ENCODE peak calls at places on chromosomes 1 and 21, in six cellular contexts. O is suprapubic skin, B is transverse colon, J is endodermal cell, C is uterus, S is ovary. E is an unnamed sample.

GRCh38 chr1:184462170-184462569 is 75.3 kb downstream of the C1orf21 start:
- DNase-seq in O (no peak), B (no peak), J (no peak), C (no peak), S (no peak), E (no peak)

GRCh38 chr1:94986783-94987182 is 59.9 kb upstream of the CNN3 start:
- DNase-seq in O (no peak), B (no peak), J (no peak), C (no peak), S (no peak), E (no peak)

GRCh38 chr1:248872752-248873408 is 14.0 kb upstream of the ZNF692 start:
- DNase-seq in O (no peak), B (peak; percentile 66), J (peak; percentile 93), C (peak; percentile 70), S (peak; percentile 63), E (no peak)

GRCh38 chr21:39006653-39007417 is 176.4 kb downstream of the PSMG1 start:
- DNase-seq in O (no peak), B (peak; percentile 65), J (no peak), C (peak; percentile 73), S (peak; percentile 76), E (no peak)

GRCh38 chr1:70207492-70207891 is 2.1 kb upstream of the LRRC40 start:
- DNase-seq in O (no peak), B (no peak), J (no peak), C (no peak), S (no peak), E (no peak)

GRCh38 chr21:44946254-44947041 is 6.6 kb downstream of the SLX9 start:
- DNase-seq in O (peak; percentile 72), B (no peak), J (no peak), C (no peak), S (no peak), E (no peak)

GRCh38 chr1:53657891-53658396 is 81.0 kb downstream of the GLIS1 start:
- DNase-seq in O (no peak), B (no peak), J (no peak), C (no peak), S (no peak), E (no peak)

GRCh38 chr1:76830373-76830772 is 36.9 kb upstream of the ST6GALNAC5 start:
- DNase-seq in O (no peak), B (no peak), J (no peak), C (no peak), S (no peak), E (no peak)

GRCh38 chr1:16212251-16212961 is at the start of gene ARHGEF19:
- DNase-seq in O (no peak), B (peak; percentile 50), J (peak; percentile 91), C (no peak), S (no peak), E (no peak)

GRCh38 chr1:46517010-46517600 is 27.5 kb downstream of the DMBX1 start:
- DNase-seq in O (no peak), B (peak; percentile 82), J (peak; percentile 97), C (no peak), S (no peak), E (no peak)

GRCh38 chr1:26337206-26337535 is 16.8 kb downstream of the CRYBG2 start:
- DNase-seq in O (no peak), B (no peak), J (peak; percentile 49), C (no peak), S (no peak), E (no peak)

GRCh38 chr21:36337099-36337509 is 17.1 kb downstream of the MORC3 start:
- DNase-seq in O (no peak), B (no peak), J (no peak), C (no peak), S (no peak), E (no peak)

GRCh38 chr1:56189946-56190920 is 389.1 kb downstream of the PLPP3 start:
- DNase-seq in O (no peak), B (no peak), J (peak; percentile 68), C (no peak), S (no peak), E (no peak)

GRCh38 chr1:31063636-31064035 is 1.9 kb downstream of the PUM1 start:
- DNase-seq in O (no peak), B (no peak), J (no peak), C (no peak), S (no peak), E (no peak)

GRCh38 chr21:40386301-40386911 is 460.6 kb downstream of the DSCAM start:
- DNase-seq in O (no peak), B (peak; percentile 34), J (peak; percentile 85), C (no peak), S (no peak), E (no peak)

GRCh38 chr1:208084764-208085163 is 159.4 kb downstream of the PLXNA2 start:
- DNase-seq in O (no peak), B (no peak), J (no peak), C (no peak), S (no peak), E (no peak)

GRCh38 chr1:211469938-211470529 is 21.9 kb downstream of the RD3 start:
- DNase-seq in O (peak; percentile 88), B (peak; percentile 88), J (peak; percentile 98), C (peak; percentile 77), S (peak; percentile 70), E (peak; percentile 22)

GRCh38 chr1:248810727-248811513 is 14.8 kb downstream of the SH3BP5L start:
- DNase-seq in O (peak; percentile 74), B (no peak), J (no peak), C (no peak), S (no peak), E (no peak)

GRCh38 chr1:25246600-25247023 is 642 bp downstream of the RSRP1 start:
- DNase-seq in O (no peak), B (peak; percentile 37), J (peak; percentile 73), C (no peak), S (peak; percentile 55), E (no peak)

GRCh38 chr1:180195401-180195800 is 34.7 kb upstream of the LHX4 start:
- DNase-seq in O (no peak), B (no peak), J (no peak), C (no peak), S (no peak), E (no peak)

GRCh38 chr1:46508760-46509159 is 19.1 kb downstream of the DMBX1 start:
- DNase-seq in O (no peak), B (no peak), J (peak; percentile 49), C (no peak), S (no peak), E (no peak)

GRCh38 chr21:33428669-33429068 is 25.5 kb downstream of the IFNGR2 start:
- DNase-seq in O (no peak), B (no peak), J (no peak), C (no peak), S (no peak), E (no peak)

GRCh38 chr21:46183910-46184624 is at the start of gene SPATC1L:
- DNase-seq in O (peak; percentile 86), B (peak; percentile 66), J (peak; percentile 84), C (peak; percentile 69), S (peak; percentile 79), E (peak; percentile 61)

GRCh38 chr21:34126691-34127090 is 53.3 kb downstream of the MRPS6 start:
- DNase-seq in O (no peak), B (no peak), J (no peak), C (no peak), S (no peak), E (no peak)

GRCh38 chr1:54815086-54815876 is 14.2 kb upstream of the TTC22 start:
- DNase-seq in O (peak; percentile 72), B (no peak), J (no peak), C (no peak), S (no peak), E (no peak)

GRCh38 chr1:205444931-205445652 is 10.8 kb downstream of the BLACAT1 start:
- DNase-seq in O (no peak), B (peak; percentile 35), J (peak; percentile 95), C (peak; percentile 51), S (peak; percentile 75), E (no peak)

GRCh38 chr21:42289926-42290325 is 25.3 kb downstream of the TFF3 start:
- DNase-seq in O (no peak), B (peak; percentile 40), J (no peak), C (peak; percentile 24), S (no peak), E (no peak)

GRCh38 chr1:180217021-180217420 is 13.0 kb upstream of the LHX4 start:
- DNase-seq in O (peak; percentile 69), B (no peak), J (no peak), C (no peak), S (no peak), E (no peak)

GRCh38 chr21:21001591-21002100 is 3.4 kb downstream of the NCAM2 start:
- DNase-seq in O (no peak), B (no peak), J (no peak), C (no peak), S (no peak), E (no peak)
- H3K27ac ChIP-seq in O (no peak overlapping the region), B (no peak overlapping the region), J (no peak overlapping the region), C (no peak overlapping the region), S (no peak overlapping the region), E (no peak overlapping the region)

GRCh38 chr21:30590297-30590696 is at the start of gene KRTAP22-2:
- DNase-seq in O (no peak), B (no peak), J (no peak), C (no peak), S (no peak), E (no peak)
- H3K9me3 ChIP-seq in O (no peaks in the 10 kb centered on the region), B (no peaks in the 10 kb centered on the region), J (no peaks in the 10 kb centered on the region), C (no peaks in the 10 kb centered on the region), S (no peaks in the 10 kb centered on the region), E (no peaks in the 10 kb centered on the region)

GRCh38 chr1:59819566-59820438 is 5.1 kb downstream of the HOOK1 start:
- DNase-seq in O (no peak), B (no peak), J (no peak), C (no peak), S (no peak), E (no peak)

GRCh38 chr1:59814901-59815825 is at the start of gene HOOK1:
- DNase-seq in O (no peak), B (peak; percentile 30), J (no peak), C (no peak), S (no peak), E (no peak)

GRCh38 chr1:59814180-59814900 is 409 bp upstream of the HOOK1 start:
- DNase-seq in O (peak; percentile 90), B (peak; percentile 94), J (peak; percentile 98), C (peak; percentile 19), S (peak; percentile 37), E (peak; percentile 91)

GRCh38 chr1:59816318-59816878 is 1.6 kb downstream of the HOOK1 start:
- DNase-seq in O (no peak), B (no peak), J (no peak), C (no peak), S (no peak), E (no peak)

GRCh38 chr1:59815892-59816291 is 1.1 kb downstream of the HOOK1 start:
- DNase-seq in O (no peak), B (no peak), J (no peak), C (no peak), S (no peak), E (no peak)
- H3K4me3 ChIP-seq in O (peak overlapping the region; percentile 68), B (peak overlapping the region; percentile 64), J (peak overlapping the region; percentile 77), C (no peak overlapping the region), S (no peak overlapping the region), E (peak overlapping the region; percentile 75)

DNA sequence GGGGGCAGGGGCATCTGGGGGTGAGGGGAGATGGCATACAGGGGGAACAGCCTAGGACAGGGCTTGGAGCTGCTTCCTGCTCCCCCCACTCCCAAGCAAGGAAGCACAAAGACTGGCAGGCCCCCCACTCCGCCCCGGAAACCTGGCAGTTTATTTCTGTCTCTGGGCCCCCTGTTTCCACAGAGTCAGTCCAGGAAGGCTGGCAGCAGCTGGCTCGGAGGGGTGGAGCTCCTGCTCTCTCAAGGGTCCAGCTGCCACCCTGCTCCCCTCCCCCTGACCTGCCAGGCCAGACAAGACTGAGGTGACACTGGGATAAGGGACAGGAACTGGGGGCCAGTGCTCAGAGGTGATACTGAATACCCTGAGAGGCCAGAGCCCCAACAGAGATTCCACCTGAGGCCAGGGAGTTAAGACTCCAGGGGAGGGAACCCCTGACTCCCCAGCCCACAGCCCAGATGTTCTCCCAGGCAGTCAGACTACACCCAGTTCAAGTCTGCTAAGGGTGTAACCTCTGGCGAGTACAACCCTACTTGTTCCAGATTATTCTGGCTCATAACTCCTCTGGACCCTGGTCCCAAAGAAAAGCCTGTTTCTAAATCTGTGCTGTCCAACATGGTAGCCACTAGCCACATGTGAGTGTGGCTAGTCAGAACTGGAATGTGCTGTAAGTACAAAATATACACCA is 26.3 kb downstream of the AHDC1 start:
- DNase-seq in O (no peak), B (no peak), J (peak; percentile 47), C (peak; percentile 29), S (no peak), E (no peak)
- H3K27ac ChIP-seq in O (peak overlapping the region; percentile 67), B (peak overlapping the region; percentile 83), J (peak overlapping the region; percentile 22), C (peak overlapping the region; percentile 94), S (peak overlapping the region; percentile 67), E (no peak overlapping the region)

E was measured in naive thymus-derived CD4-positive, alpha-beta T cell.